ENCODE peak calls at places on chromosomes 5 and 9, in four cellular contexts. L, X, U and B are unnamed samples.

GRCh38 chr9:131627326-131627845 is 82.1 kb downstream of the PRRT1B start:
- DNase-seq in L (no peak), X (no peak), U (peak), B (no peak)

GRCh38 chr9:136700959-136701664 is 11.3 kb upstream of the DIPK1B start:
- DNase-seq in L (no peak), X (peak), U (no peak), B (no peak)

GRCh38 chr5:16809816-16810502 is 126.1 kb downstream of the MYO10 start:
- DNase-seq in L (no peak), X (no peak), U (no peak), B (no peak)

GRCh38 chr9:121770415-121771273 is 119.2 kb downstream of the DAB2IP start:
- DNase-seq in L (no peak), X (no peak), U (no peak), B (no peak)

GRCh38 chr5:112738180-112738560 is 485 bp downstream of the APC start:
- DNase-seq in L (no peak), X (no peak), U (peak), B (peak)

GRCh38 chr9:133476531-133476930 is 2.4 kb downstream of the SLC2A6 start:
- DNase-seq in L (no peak), X (no peak), U (no peak), B (no peak)

GRCh38 chr5:148998174-148998797 is 64.6 kb downstream of the SH3TC2 start:
- DNase-seq in L (no peak), X (no peak), U (peak), B (peak)

GRCh38 chr5:135182675-135183074 is 148.6 kb upstream of the PITX1 start:
- DNase-seq in L (no peak), X (no peak), U (no peak), B (no peak)

GRCh38 chr9:18826248-18826647 is 206.8 kb downstream of the SAXO1 start:
- DNase-seq in L (no peak), X (no peak), U (peak), B (no peak)

GRCh38 chr5:66144799-66145390 is 795 bp downstream of the SREK1 start:
- DNase-seq in L (no peak), X (no peak), U (peak), B (peak)

GRCh38 chr9:38649731-38650363 is 29.5 kb upstream of the ANKRD18A start:
- DNase-seq in L (no peak), X (no peak), U (no peak), B (no peak)

GRCh38 chr5:15037247-15037908 is 165.8 kb upstream of the ANKH start:
- DNase-seq in L (no peak), X (no peak), U (peak), B (no peak)

GRCh38 chr5:38018011-38018410 is 178.2 kb upstream of the GDNF start:
- DNase-seq in L (no peak), X (no peak), U (no peak), B (no peak)

GRCh38 chr9:21110708-21111576 is 30.7 kb downstream of the IFNW1 start:
- DNase-seq in L (no peak), X (no peak), U (peak), B (peak)

GRCh38 chr5:94499806-94500205 is 118.6 kb downstream of the KIAA0825 start:
- DNase-seq in L (no peak), X (no peak), U (no peak), B (no peak)

GRCh38 chr9:28197653-28198052 is 624.4 kb upstream of the C9orf72 start:
- DNase-seq in L (no peak), X (no peak), U (no peak), B (no peak)

GRCh38 chr9:113695901-113696300 is 180.2 kb upstream of the ZNF618 start:
- DNase-seq in L (no peak), X (no peak), U (no peak), B (no peak)

GRCh38 chr9:9352877-9353481 is 1259.8 kb downstream of the PTPRD start:
- DNase-seq in L (no peak), X (no peak), U (no peak), B (peak)

GRCh38 chr9:134408389-134408788 is 82.1 kb downstream of the RXRA start:
- DNase-seq in L (no peak), X (no peak), U (no peak), B (no peak)

GRCh38 chr5:159262472-159262858 is 625 bp upstream of the UBLCP1 start:
- DNase-seq in L (no peak), X (no peak), U (no peak), B (no peak)

GRCh38 chr9:72362118-72362531 is 2.9 kb downstream of the ZFAND5 start:
- DNase-seq in L (no peak), X (no peak), U (no peak), B (no peak)

GRCh38 chr5:16410338-16410737 is 55.3 kb downstream of the ZNF622 start:
- DNase-seq in L (no peak), X (no peak), U (peak), B (no peak)

GRCh38 chr5:2001300-2001699 is 118.6 kb upstream of the IRX4 start:
- DNase-seq in L (no peak), X (no peak), U (no peak), B (no peak)

GRCh38 chr9:122180633-122181032 is 20.9 kb downstream of the MORN5 start:
- DNase-seq in L (no peak), X (no peak), U (no peak), B (no peak)

GRCh38 chr5:91382530-91383026 is 539 bp downstream of the ARRDC3 start:
- DNase-seq in L (no peak), X (no peak), U (peak), B (peak)

GRCh38 chr5:54820346-54820745 is 165.0 kb downstream of the ESM1 start:
- DNase-seq in L (no peak), X (no peak), U (no peak), B (no peak)

GRCh38 chr9:35798658-35799366 is 7.4 kb downstream of the NPR2 start:
- DNase-seq in L (no peak), X (no peak), U (no peak), B (no peak)

GRCh38 chr5:108642170-108642906 is 105.4 kb upstream of the FER start:
- DNase-seq in L (peak), X (peak), U (peak), B (peak)

GRCh38 chr9:127973169-127974001 is 7.4 kb downstream of the EEIG1 start:
- DNase-seq in L (peak), X (no peak), U (peak), B (no peak)

GRCh38 chr5:1792842-1793266 is 6.8 kb downstream of the MRPL36 start:
- DNase-seq in L (no peak), X (peak), U (no peak), B (peak)

GRCh38 chr5:168073991-168074800 is 217.2 kb upstream of the WWC1 start:
- DNase-seq in L (no peak), X (no peak), U (no peak), B (no peak)

GRCh38 chr5:133025804-133026663 is at the start of gene ZCCHC10:
- DNase-seq in L (peak), X (peak), U (peak), B (peak)

GRCh38 chr5:80308526-80308925 is 11.3 kb upstream of the SPZ1 start:
- DNase-seq in L (no peak), X (no peak), U (no peak), B (no peak)

GRCh38 chr9:137228515-137228967 is 1.2 kb downstream of the RNF224 start:
- DNase-seq in L (no peak), X (no peak), U (no peak), B (no peak)

GRCh38 chr9:126223798-126224531 is 102.7 kb upstream of the MVB12B start:
- DNase-seq in L (no peak), X (no peak), U (no peak), B (no peak)

GRCh38 chr9:115090486-115090885 is 27.5 kb downstream of the TNC start:
- DNase-seq in L (no peak), X (no peak), U (no peak), B (no peak)

GRCh38 chr5:1168751-1169607 is 32.4 kb upstream of the SLC6A19 start:
- DNase-seq in L (no peak), X (no peak), U (no peak), B (no peak)